ENCODE peak calls at places on chromosomes 2 and 18, in eight cellular contexts. I, F, U, Y, B, T, D and J are unnamed samples.

GRCh38 chr2:215828528-215829184 is 184.7 kb downstream of the MREG start:
- DNase-seq in I (peak; percentile 18), U (peak; percentile 38), F (no peak), D (peak; percentile 20), B (peak; percentile 28), T (peak; percentile 58), Y (peak; percentile 81), J (peak; percentile 65)

GRCh38 chr18:11823545-11823944 is 27.7 kb upstream of the CHMP1B start:
- DNase-seq in D (no peak), U (no peak), F (no peak), Y (no peak), T (no peak), I (no peak), B (no peak), J (no peak)

GRCh38 chr2:226609361-226609760 is 190.3 kb downstream of the IRS1 start:
- DNase-seq in U (no peak), Y (no peak), I (no peak), F (no peak), T (peak; percentile 49), D (peak; percentile 19), B (peak; percentile 51), J (no peak)

GRCh38 chr18:23143059-23143831 is 8.0 kb downstream of the CABLES1 start:
- DNase-seq in T (peak; percentile 42), F (no peak), Y (peak; percentile 75), U (no peak), D (no peak), I (no peak), B (peak; percentile 23), J (peak; percentile 87)

GRCh38 chr2:62055724-62056336 is 140.1 kb upstream of the B3GNT2 start:
- DNase-seq in T (peak; percentile 31), B (no peak), U (peak; percentile 7), Y (no peak), F (no peak), I (no peak), D (no peak), J (no peak)

GRCh38 chr18:45589559-45590041 is 25.7 kb upstream of the SLC14A2 start:
- DNase-seq in F (no peak), I (no peak), T (peak; percentile 84), B (peak; percentile 86), Y (no peak), U (no peak), D (peak; percentile 57), J (no peak)

GRCh38 chr2:238439093-238439849 is 12.5 kb downstream of the ASB1 start:
- DNase-seq in F (no peak), I (no peak), B (peak; percentile 85), T (peak; percentile 98), Y (no peak), U (peak; percentile 78), D (peak; percentile 86), J (peak; percentile 89)

GRCh38 chr2:10208736-10209135 is 86.2 kb downstream of the RRM2 start:
- DNase-seq in I (no peak), Y (no peak), U (no peak), B (no peak), T (no peak), D (no peak), F (peak; percentile 17), J (no peak)

GRCh38 chr2:139142252-139142651 is 362.1 kb upstream of the NXPH2 start:
- DNase-seq in F (no peak), B (no peak), Y (no peak), U (no peak), D (no peak), T (peak; percentile 8), I (no peak), J (no peak)

GRCh38 chr2:56582570-56582969 is 398.8 kb downstream of the CCDC85A start:
- DNase-seq in Y (no peak), U (no peak), D (no peak), T (no peak), F (no peak), B (no peak), I (no peak), J (no peak)

GRCh38 chr2:165369131-165369935 is 100.2 kb upstream of the CSRNP3 start:
- DNase-seq in D (no peak), U (no peak), B (no peak), I (no peak), T (no peak), Y (no peak), F (no peak), J (no peak)